ENCODE peak calls at places on chromosomes 7 and 10, in four cellular contexts. P is left ventricle myocardium inferior, E is glutamatergic neuron, R is H9. K is an unnamed sample.

GRCh38 chr7:129489491-129489890 is 12.8 kb upstream of the SMKR1 start:
- DNase-seq in P (no peak), R (no peak), E (no peak), K (no peak)

GRCh38 chr7:151010002-151010306 is 14.3 kb downstream of the ATG9B start:
- DNase-seq in R (no peak), E (no peak), P (no peak), K (no peak)

GRCh38 chr10:95661818-95662217 is 5.3 kb upstream of the ALDH18A1 start:
- DNase-seq in R (no peak), P (no peak), E (no peak), K (no peak)

GRCh38 chr7:38453187-38453586 is 178.0 kb downstream of the AMPH start:
- DNase-seq in P (no peak), E (no peak), R (no peak), K (no peak)

GRCh38 chr7:75951506-75951905 is 36.6 kb downstream of the POR start:
- DNase-seq in R (no peak), P (peak), E (no peak), K (no peak)

GRCh38 chr7:93048136-93048930 is 69.4 kb downstream of the SAMD9 start:
- DNase-seq in E (no peak), R (no peak), P (no peak), K (no peak)

GRCh38 chr10:91590142-91590903 is 42.5 kb downstream of the PPP1R3C start:
- DNase-seq in R (no peak), E (no peak), P (peak), K (no peak)

GRCh38 chr7:38831262-38831661 is 77.7 kb downstream of the VPS41 start:
- DNase-seq in E (no peak), P (no peak), R (no peak), K (no peak)

GRCh38 chr7:157544226-157544625 is 207.4 kb downstream of the DNAJB6 start:
- DNase-seq in P (no peak), E (peak), R (no peak), K (no peak)

GRCh38 chr7:23898619-23899018 is 188.6 kb downstream of the STK31 start:
- DNase-seq in E (no peak), P (no peak), R (no peak), K (no peak)

GRCh38 chr10:92880233-92880861 is 32.0 kb downstream of the EXOC6 start:
- DNase-seq in R (no peak), E (no peak), P (no peak), K (no peak)

GRCh38 chr10:105914432-105914831 is 1250.1 kb downstream of the SORCS1 start:
- DNase-seq in P (no peak), E (no peak), R (no peak), K (no peak)

GRCh38 chr7:134462337-134462925 is 3.5 kb upstream of the AKR1B1 start:
- DNase-seq in R (no peak), P (no peak), E (no peak), K (no peak)

GRCh38 chr10:114708717-114709352 is 50.8 kb upstream of the ABLIM1 start:
- DNase-seq in P (no peak), R (no peak), E (no peak), K (no peak)

GRCh38 chr7:44390701-44391100 is 65.3 kb upstream of the CAMK2B start:
- DNase-seq in R (peak), E (no peak), P (no peak), K (no peak)

GRCh38 chr7:143322646-143323343 is 6.9 kb downstream of the CLCN1 start:
- DNase-seq in E (peak), R (no peak), P (peak), K (no peak)

GRCh38 chr7:84216477-84216876 is 21.9 kb upstream of the SEMA3A start:
- DNase-seq in P (no peak), R (no peak), E (no peak), K (no peak)

GRCh38 chr10:91613411-91614253 is 19.2 kb downstream of the PPP1R3C start:
- DNase-seq in P (no peak), R (no peak), E (no peak), K (no peak)

GRCh38 chr7:47937065-47937687 is 11.1 kb downstream of the PKD1L1 start:
- DNase-seq in R (no peak), E (no peak), P (no peak), K (no peak)

GRCh38 chr7:121016976-121017375 is 28.5 kb downstream of the CPED1 start:
- DNase-seq in P (no peak), R (no peak), E (no peak), K (no peak)

GRCh38 chr7:129875745-129876411 is 76.9 kb downstream of the UBE2H start:
- DNase-seq in E (no peak), P (no peak), R (no peak), K (no peak)

GRCh38 chr10:34960983-34961382 is 129.2 kb downstream of the CUL2 start:
- DNase-seq in R (no peak), P (peak), E (peak), K (no peak)

GRCh38 chr7:98681496-98681895 is 64.4 kb downstream of the NPTX2 start:
- DNase-seq in P (no peak), R (no peak), E (peak), K (no peak)

GRCh38 chr7:47536705-47537611 is 45.0 kb downstream of the TNS3 start:
- DNase-seq in E (peak), R (peak), P (peak), K (peak)

GRCh38 chr7:78769551-78770101 is 683.8 kb downstream of the MAGI2 start:
- DNase-seq in R (no peak), P (no peak), E (peak), K (no peak)

GRCh38 chr10:80617807-80618206 is 80.1 kb downstream of the SH2D4B start:
- DNase-seq in R (no peak), P (no peak), E (no peak), K (no peak)

GRCh38 chr7:38840736-38841460 is 68.1 kb downstream of the VPS41 start:
- DNase-seq in P (no peak), E (no peak), R (no peak), K (no peak)

GRCh38 chr10:96636546-96636945 is 49.7 kb upstream of the TM9SF3 start:
- DNase-seq in P (no peak), E (no peak), R (no peak), K (no peak)

GRCh38 chr7:24591152-24591551 is 17.9 kb downstream of the PALS2 start:
- DNase-seq in R (no peak), E (no peak), P (no peak), K (no peak)

GRCh38 chr10:50613726-50614443 is 9.9 kb downstream of the SGMS1 start:
- DNase-seq in P (no peak), E (no peak), R (no peak), K (no peak)

GRCh38 chr10:90417466-90418210 is 440.2 kb downstream of the HTR7 start:
- DNase-seq in E (no peak), P (no peak), R (no peak), K (no peak)

GRCh38 chr7:24703296-24703695 is 54.0 kb downstream of the GSDME start:
- DNase-seq in R (no peak), P (no peak), E (no peak), K (no peak)

GRCh38 chr7:135490783-135491182 is 19.1 kb downstream of the CNOT4 start:
- DNase-seq in R (no peak), E (no peak), P (no peak), K (no peak)

GRCh38 chr10:73625884-73626753 is 15.2 kb downstream of the MYOZ1 start:
- DNase-seq in P (peak), R (peak), E (peak), K (peak)

DNA sequence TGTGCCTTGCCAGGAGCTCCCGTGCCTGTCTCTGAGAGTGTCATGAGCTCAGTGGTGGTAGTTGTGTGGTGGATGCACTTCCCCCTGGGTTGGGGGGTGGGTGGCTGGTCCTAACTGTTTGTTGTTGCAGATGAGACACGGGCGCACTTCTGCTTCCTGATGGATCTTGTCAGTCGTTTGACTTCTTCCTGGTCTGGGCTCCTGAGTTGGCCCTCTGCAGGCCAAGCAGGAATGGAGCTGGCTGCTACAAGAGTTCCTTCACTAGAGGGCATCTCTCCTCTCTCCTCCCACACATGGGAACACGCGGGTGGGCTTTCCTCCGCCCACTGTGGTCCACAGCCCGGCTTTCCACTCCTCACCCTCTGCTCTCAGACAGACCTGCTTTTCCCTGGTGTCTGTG is 82.0 kb downstream of the BMS1 start:
- DNase-seq in P (no peak), R (peak), E (no peak), K (no peak)
- TF ChIP-seq CTCF in P (peak), R (peak), E (peak), K (no peak)

GRCh38 chr7:64608116-64608910 is 45.4 kb upstream of the ZNF680 start:
- DNase-seq in R (no peak), E (no peak), P (no peak), K (no peak)
- TF ChIP-seq CTCF in R (no peak), E (no peak), P (no peak), K (no peak)

GRCh38 chr7:140506788-140507464 is 27.6 kb upstream of the MKRN1 start:
- DNase-seq in P (peak), R (peak), E (peak), K (no peak)
- TF ChIP-seq CTCF in P (peak), R (peak), E (no peak), K (no peak)

GRCh38 chr10:131980757-131981428 is 830 bp downstream of the BNIP3 start:
- DNase-seq in P (no peak), E (peak), R (peak), K (no peak)

GRCh38 chr10:131982185-131982756 is 548 bp upstream of the BNIP3 start:
- DNase-seq in R (no peak), P (no peak), E (no peak), K (no peak)

GRCh38 chr10:131980321-131980720 is 1.4 kb downstream of the BNIP3 start:
- DNase-seq in R (no peak), P (no peak), E (no peak), K (no peak)

GRCh38 chr10:131982796-131983195 is 1.1 kb upstream of the BNIP3 start:
- DNase-seq in E (no peak), R (no peak), P (no peak), K (no peak)

GRCh38 chr10:131981429-131982184 is at the start of gene BNIP3:
- DNase-seq in P (peak), E (peak), R (peak), K (peak)
- TF ChIP-seq CTCF in P (no peak), E (peak), R (peak), K (no peak)

DNA sequence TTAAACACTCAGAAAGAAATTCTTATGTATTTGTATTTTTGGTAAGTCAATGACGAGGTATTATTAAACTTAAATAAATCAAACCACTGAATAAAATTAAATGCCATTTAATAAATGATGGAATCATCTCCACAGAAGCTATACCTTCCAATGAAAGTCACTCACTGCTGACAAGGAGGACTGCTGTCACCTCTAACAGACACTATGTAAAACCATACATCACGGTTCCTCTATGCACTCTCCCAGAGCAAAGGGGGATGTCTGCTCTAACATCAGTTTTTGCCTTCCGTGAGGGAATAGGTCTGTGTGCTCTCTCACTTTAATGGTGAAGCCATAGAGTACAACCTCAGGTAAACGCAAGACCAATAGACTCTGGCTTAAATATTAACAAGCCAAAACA is 99.7 kb upstream of the DDC start:
- DNase-seq in P (no peak), E (no peak), R (no peak), K (no peak)
- TF ChIP-seq CTCF in P (no peak), E (no peak), R (no peak), K (no peak)

GRCh38 chr7:96534221-96534620 is 175.4 kb downstream of the SEM1 start:
- DNase-seq in R (no peak), E (no peak), P (no peak), K (no peak)

GRCh38 chr7:96538632-96539031 is 171.0 kb downstream of the SEM1 start:
- DNase-seq in P (no peak), E (no peak), R (no peak), K (no peak)
- TF ChIP-seq CTCF in P (no peak), E (no peak), R (no peak), K (no peak)

GRCh38 chr7:871900-872537 is 4.3 kb upstream of the GET4 start:
- DNase-seq in E (no peak), R (no peak), P (no peak), K (no peak)

GRCh38 chr7:875476-876076 is 778 bp upstream of the GET4 start:
- DNase-seq in E (no peak), R (no peak), P (no peak), K (no peak)

GRCh38 chr7:875051-875450 is 1.3 kb upstream of the GET4 start:
- DNase-seq in P (no peak), R (no peak), E (no peak), K (no peak)

GRCh38 chr7:874036-874749 is 2.2 kb upstream of the GET4 start:
- DNase-seq in R (no peak), E (no peak), P (no peak), K (no peak)

GRCh38 chr7:873367-874002 is 2.9 kb upstream of the GET4 start:
- DNase-seq in R (peak), P (peak), E (peak), K (peak)
- TF ChIP-seq CTCF in R (peak), P (peak), E (peak), K (peak)